ENCODE peak calls at places on chromosomes 13 and 19, in seven cellular contexts. N is SJSA1; G is IMR-90; S is tibial nerve; F is CD8-positive, alpha-beta memory T cell; E is colonic mucosa; O is esophagus squamous epithelium. Z is an unnamed sample.

GRCh38 chr19:5326986-5327623 is 13.5 kb downstream of the PTPRS start:
- DNase-seq in N (no peak), G (no peak), S (no peak), F (no peak), E (no peak), O (no peak), Z (no peak)

GRCh38 chr13:51066091-51066831 is 44.8 kb downstream of the C13orf42 start:
- DNase-seq in N (peak), G (peak), S (peak), F (no peak), E (no peak), O (no peak), Z (no peak)

GRCh38 chr19:50896591-50897190 is 14.5 kb downstream of the KLK4 start:
- DNase-seq in N (no peak), G (peak), S (no peak), F (no peak), E (no peak), O (no peak), Z (peak)

GRCh38 chr13:94327318-94327717 is 152.2 kb downstream of the DCT start:
- DNase-seq in N (peak), G (no peak), S (no peak), F (peak), E (no peak), O (no peak), Z (no peak)

GRCh38 chr13:24083141-24083540 is 77.4 kb upstream of the SPATA13 start:
- DNase-seq in N (no peak), G (no peak), S (no peak), F (no peak), E (no peak), O (no peak), Z (peak)

GRCh38 chr19:10086904-10087256 is 763 bp downstream of the SHFL start:
- DNase-seq in N (no peak), G (no peak), S (no peak), F (peak), E (no peak), O (no peak), Z (no peak)

GRCh38 chr13:38755792-38756191 is 68.9 kb downstream of the FREM2 start:
- DNase-seq in N (no peak), G (no peak), S (no peak), F (no peak), E (no peak), O (no peak), Z (peak)

GRCh38 chr13:32737111-32737571 is 150.9 kb downstream of the PDS5B start:
- DNase-seq in N (peak), G (no peak), S (no peak), F (peak), E (no peak), O (no peak), Z (no peak)

GRCh38 chr13:46166221-46166584 is 15.8 kb downstream of the LCP1 start:
- DNase-seq in N (no peak), G (no peak), S (no peak), F (no peak), E (no peak), O (no peak), Z (no peak)

GRCh38 chr19:16385296-16385695 is 60.7 kb downstream of the KLF2 start:
- DNase-seq in N (no peak), G (no peak), S (no peak), F (no peak), E (no peak), O (no peak), Z (no peak)

GRCh38 chr13:114309806-114310410 is 4.4 kb upstream of the CHAMP1 start:
- DNase-seq in N (no peak), G (no peak), S (no peak), F (no peak), E (no peak), O (no peak), Z (no peak)

GRCh38 chr19:46901701-46902401 is 41.1 kb downstream of the ARHGAP35 start:
- DNase-seq in N (no peak), G (peak), S (no peak), F (no peak), E (no peak), O (no peak), Z (no peak)

GRCh38 chr19:29660835-29661234 is 4.4 kb upstream of the PLEKHF1 start:
- DNase-seq in N (no peak), G (no peak), S (no peak), F (peak), E (no peak), O (no peak), Z (no peak)

GRCh38 chr19:23778566-23778965 is 19.9 kb upstream of the ZNF681 start:
- DNase-seq in N (no peak), G (no peak), S (no peak), F (no peak), E (no peak), O (no peak), Z (no peak)

GRCh38 chr13:101654916-101655315 is 202.4 kb downstream of the ITGBL1 start:
- DNase-seq in N (no peak), G (peak), S (no peak), F (no peak), E (no peak), O (no peak), Z (no peak)

GRCh38 chr13:98285852-98286594 is 109.0 kb upstream of the RNF113B start:
- DNase-seq in N (no peak), G (no peak), S (no peak), F (no peak), E (no peak), O (no peak), Z (no peak)

GRCh38 chr13:32902898-32903297 is 113.3 kb upstream of the KL start:
- DNase-seq in N (no peak), G (peak), S (peak), F (no peak), E (peak), O (no peak), Z (peak)

GRCh38 chr19:11251650-11252314 is 10.5 kb downstream of the DOCK6 start:
- DNase-seq in N (no peak), G (no peak), S (no peak), F (no peak), E (no peak), O (no peak), Z (no peak)

GRCh38 chr13:90118467-90119071 is 1228.9 kb upstream of the MIR17HG start:
- DNase-seq in N (no peak), G (no peak), S (no peak), F (no peak), E (no peak), O (no peak), Z (no peak)

GRCh38 chr19:11538232-11539036 is at the start of gene CNN1:
- DNase-seq in N (peak), G (peak), S (peak), F (no peak), E (no peak), O (no peak), Z (no peak)

GRCh38 chr19:29273000-29273691 is 60.2 kb upstream of the UQCRFS1 start:
- DNase-seq in N (no peak), G (no peak), S (no peak), F (no peak), E (no peak), O (no peak), Z (no peak)

GRCh38 chr13:98939552-98940306 is 38.1 kb downstream of the DOCK9 start:
- DNase-seq in N (no peak), G (no peak), S (no peak), F (no peak), E (no peak), O (no peak), Z (no peak)

GRCh38 chr19:47861630-47862029 is 2.6 kb downstream of the TPRX2 start:
- DNase-seq in N (no peak), G (no peak), S (no peak), F (no peak), E (no peak), O (no peak), Z (no peak)

GRCh38 chr13:99984463-99985242 is 3.1 kb downstream of the ZIC2 start:
- DNase-seq in N (no peak), G (no peak), S (no peak), F (no peak), E (no peak), O (no peak), Z (no peak)

GRCh38 chr13:51287758-51288157 is 51.7 kb upstream of the SERPINE3 start:
- DNase-seq in N (no peak), G (no peak), S (no peak), F (no peak), E (no peak), O (no peak), Z (no peak)

GRCh38 chr13:42876810-42877550 is 95.6 kb downstream of the FAM216B start:
- DNase-seq in N (peak), G (peak), S (no peak), F (no peak), E (no peak), O (no peak), Z (no peak)

GRCh38 chr13:99845136-99845874 is 126.3 kb downstream of the ZIC5 start:
- DNase-seq in N (no peak), G (no peak), S (no peak), F (no peak), E (no peak), O (no peak), Z (no peak)

GRCh38 chr13:99926014-99926731 is 45.4 kb downstream of the ZIC5 start:
- DNase-seq in N (no peak), G (peak), S (no peak), F (no peak), E (peak), O (no peak), Z (peak)

GRCh38 chr13:40640845-40641458 is 25.5 kb downstream of the FOXO1 start:
- DNase-seq in N (no peak), G (no peak), S (no peak), F (no peak), E (no peak), O (no peak), Z (no peak)
- H3K27ac ChIP-seq in N (no peak), G (no peak), S (no peak), F (no peak), E (no peak), O (no peak), Z (no peak)

GRCh38 chr19:33039815-33040214 is 24.9 kb downstream of the RHPN2 start:
- DNase-seq in N (no peak), G (no peak), S (no peak), F (no peak), E (no peak), O (no peak), Z (no peak)
- H3K27ac ChIP-seq in N (no peak), G (no peak), S (no peak), F (no peak), E (no peak), O (no peak), Z (peak)

DNA sequence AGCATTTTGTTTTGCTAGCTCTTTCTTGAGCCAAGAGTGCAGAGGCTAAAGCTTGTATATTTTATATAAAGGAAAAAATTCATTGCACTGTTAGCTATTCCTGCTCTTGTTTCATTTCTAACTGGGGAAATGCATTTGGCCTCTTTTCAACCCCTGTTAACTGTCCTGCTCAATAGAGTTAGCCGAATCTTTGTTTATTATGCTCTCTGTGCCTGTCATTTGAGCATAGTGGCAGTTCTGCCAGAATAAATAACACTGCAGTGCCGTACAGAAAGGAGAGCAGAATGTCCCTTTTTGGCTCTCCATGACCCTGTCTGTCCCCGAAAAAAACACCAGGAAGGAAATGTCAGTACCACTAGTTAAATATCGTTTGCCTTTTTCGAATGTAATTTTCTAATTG is 350.8 kb downstream of the MYO16 start:
- DNase-seq in N (no peak), G (no peak), S (no peak), F (no peak), E (no peak), O (no peak), Z (no peak)
- H3K27ac ChIP-seq in N (no peak), G (no peak), S (peak), F (no peak), E (no peak), O (no peak), Z (no peak)

GRCh38 chr19:45569619-45570421 is 14.8 kb downstream of the OPA3 start:
- DNase-seq in N (no peak), G (no peak), S (no peak), F (peak), E (peak), O (no peak), Z (peak)

GRCh38 chr19:45568732-45569131 is 15.9 kb downstream of the OPA3 start:
- DNase-seq in N (no peak), G (peak), S (no peak), F (no peak), E (no peak), O (no peak), Z (no peak)

GRCh38 chr19:45571457-45572220 is 13.0 kb downstream of the OPA3 start:
- DNase-seq in N (no peak), G (no peak), S (no peak), F (no peak), E (no peak), O (no peak), Z (no peak)

GRCh38 chr19:45564131-45564780 is 20.3 kb downstream of the OPA3 start:
- DNase-seq in N (no peak), G (no peak), S (no peak), F (no peak), E (no peak), O (no peak), Z (no peak)

DNA sequence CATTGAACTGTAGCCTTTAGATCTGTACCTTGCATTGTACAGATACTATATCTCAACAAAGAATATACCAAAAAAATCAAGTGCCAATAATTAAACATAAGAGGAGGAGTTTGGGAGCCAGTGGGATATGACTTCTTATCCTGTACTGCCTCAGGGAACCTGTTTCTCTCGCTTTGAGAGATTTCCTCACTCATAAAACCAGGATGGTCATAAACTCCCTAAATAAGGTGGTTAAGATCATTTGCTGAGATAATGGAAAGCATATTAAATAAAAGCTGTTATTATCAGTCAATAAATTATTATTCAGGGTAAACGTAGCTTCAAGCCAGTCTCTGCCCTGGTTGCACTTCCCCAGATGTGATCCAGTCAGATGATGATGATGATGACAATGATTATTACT is 17.0 kb downstream of the OPA3 start:
- DNase-seq in N (no peak), G (no peak), S (no peak), F (no peak), E (no peak), O (no peak), Z (no peak)
- H3K27ac ChIP-seq in N (no peak), G (no peak), S (no peak), F (no peak), E (peak), O (peak), Z (no peak)

GRCh38 chr13:30142502-30143211 is 164.7 kb downstream of the KATNAL1 start:
- DNase-seq in N (peak), G (peak), S (peak), F (no peak), E (no peak), O (no peak), Z (peak)
- H3K27ac ChIP-seq in N (peak), G (peak), S (peak), F (no peak), E (peak), O (peak), Z (peak)

GRCh38 chr13:80336335-80336734 is 4.6 kb downstream of the SPRY2 start:
- DNase-seq in N (no peak), G (peak), S (no peak), F (no peak), E (no peak), O (no peak), Z (no peak)
- H3K27ac ChIP-seq in N (no peak), G (no peak), S (peak), F (no peak), E (no peak), O (peak), Z (no peak)

DNA sequence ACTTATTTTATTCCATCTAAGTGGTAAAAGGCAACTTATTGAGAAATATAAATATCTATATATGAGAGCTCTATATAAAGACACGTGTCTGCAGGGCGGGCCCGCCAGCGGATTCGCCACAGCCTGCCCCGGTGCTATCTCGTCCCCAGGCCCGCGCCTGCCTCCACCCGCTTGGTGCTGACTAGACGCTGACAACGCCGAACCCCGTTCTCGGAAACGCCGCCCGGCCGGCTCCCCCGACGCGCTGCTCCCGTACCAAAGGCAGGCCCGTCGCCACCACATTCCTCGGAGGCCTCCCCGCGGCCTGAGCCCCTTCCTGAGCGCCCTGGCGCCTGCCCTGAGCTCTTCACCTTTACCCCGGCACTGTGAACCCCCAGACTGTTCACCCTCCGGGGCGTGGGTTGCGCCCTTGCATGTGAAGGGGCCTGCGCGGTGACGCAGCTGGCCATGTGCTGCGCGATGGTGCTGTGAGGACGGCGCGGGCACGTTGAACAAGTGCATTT is 6.0 kb downstream of the PLEKHJ1 start:
- DNase-seq in N (no peak), G (no peak), S (no peak), F (no peak), E (no peak), O (no peak), Z (no peak)
- H3K27ac ChIP-seq in N (no peak), G (no peak), S (no peak), F (no peak), E (no peak), O (no peak), Z (no peak)

GRCh38 chr19:54456423-54457373 is 6.9 kb downstream of the LENG9 start:
- DNase-seq in N (no peak), G (no peak), S (no peak), F (no peak), E (no peak), O (no peak), Z (no peak)

GRCh38 chr19:54453921-54454780 is 5.2 kb downstream of the LENG8 start:
- DNase-seq in N (no peak), G (no peak), S (no peak), F (no peak), E (no peak), O (no peak), Z (no peak)

GRCh38 chr19:54455786-54456422 is 6.9 kb downstream of the LENG8 start:
- DNase-seq in N (no peak), G (no peak), S (no peak), F (no peak), E (no peak), O (no peak), Z (no peak)

GRCh38 chr19:54452626-54453025 is 3.6 kb downstream of the LENG8 start:
- DNase-seq in N (no peak), G (no peak), S (no peak), F (no peak), E (no peak), O (no peak), Z (no peak)

DNA sequence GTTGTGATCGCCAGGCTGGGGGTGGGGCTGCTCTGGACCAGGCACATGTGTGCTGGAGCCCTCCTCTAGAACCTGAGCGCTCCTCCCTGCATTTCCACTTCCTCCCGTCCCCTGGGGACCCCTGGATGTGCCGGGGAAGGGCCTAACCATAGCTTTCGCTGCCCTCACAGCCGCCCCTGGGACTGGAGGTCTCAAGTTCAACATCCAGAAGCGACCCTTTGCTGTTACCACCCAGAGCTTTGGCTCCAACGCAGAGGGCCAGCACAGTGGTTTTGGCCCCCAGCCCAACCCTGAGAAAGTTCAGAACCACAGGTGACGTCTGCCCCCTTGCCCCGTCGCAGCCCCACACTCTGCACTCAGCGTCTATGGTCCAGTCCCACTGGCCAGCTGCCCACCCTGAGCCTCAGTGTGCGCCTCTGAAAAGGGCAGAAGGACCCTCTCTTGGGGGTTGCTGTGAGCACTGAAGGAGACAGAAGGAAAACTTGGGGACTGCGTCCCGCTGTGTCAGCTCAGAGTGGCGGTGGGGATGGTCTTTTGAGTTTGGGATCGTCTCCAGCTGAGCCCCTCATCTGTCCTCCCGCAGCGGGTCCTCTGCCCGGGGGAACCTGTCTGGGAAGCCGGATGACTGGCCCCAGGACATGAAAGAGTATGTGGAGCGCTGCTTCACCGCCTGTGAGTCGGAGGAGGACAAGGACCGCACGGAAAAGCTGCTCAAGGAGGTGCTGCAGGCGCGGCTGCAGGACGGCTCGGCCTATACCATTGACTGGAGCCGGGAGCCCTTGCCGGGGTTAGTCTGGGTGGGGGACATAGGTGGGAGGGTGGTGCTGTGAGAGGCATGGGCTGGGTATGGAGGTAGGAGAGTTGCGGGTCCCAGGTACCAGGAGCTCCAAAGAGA is 6.0 kb downstream of the LENG8 start:
- DNase-seq in N (no peak), G (no peak), S (no peak), F (no peak), E (no peak), O (no peak), Z (no peak)
- H3K27ac ChIP-seq in N (no peak), G (no peak), S (no peak), F (no peak), E (no peak), O (no peak), Z (no peak)

GRCh38 chr19:52670046-52670445 is 31.9 kb upstream of the ZNF83 start:
- DNase-seq in N (no peak), G (no peak), S (no peak), F (no peak), E (no peak), O (no peak), Z (peak)
- H3K27ac ChIP-seq in N (no peak), G (no peak), S (no peak), F (no peak), E (no peak), O (peak), Z (no peak)